ENCODE peak calls at places on chromosomes 16 and 17, in six cellular contexts. X is ovary, J is mucosa of descending colon, H is fibroblast of mammary gland, P is A549, S is HCT116. B is an unnamed sample.

GRCh38 chr16:67718668-67719047 is 458 bp downstream of the GFOD2 start:
- DNase-seq in S (no peak), H (no peak), J (no peak), X (no peak), P (no peak), B (no peak)

GRCh38 chr16:3601614-3602319 is 9.6 kb downstream of the SLX4 start:
- DNase-seq in J (no peak), S (no peak), X (no peak), H (no peak), P (no peak), B (no peak)

GRCh38 chr16:23754594-23755483 is at the start of gene CHP2:
- DNase-seq in S (no peak), H (no peak), P (no peak), J (peak), X (no peak), B (no peak)

GRCh38 chr17:80825471-80826345 is 165.9 kb upstream of the CHMP6 start:
- DNase-seq in J (no peak), S (no peak), H (no peak), X (no peak), P (no peak), B (no peak)

GRCh38 chr16:74304164-74304834 is 7.7 kb downstream of the PSMD7 start:
- DNase-seq in X (no peak), H (peak), S (no peak), J (peak), P (peak), B (no peak)

GRCh38 chr16:69123894-69124293 is 8.5 kb downstream of the CHTF8 start:
- DNase-seq in S (no peak), X (peak), J (peak), P (peak), H (peak), B (no peak)

GRCh38 chr17:64190468-64190867 is 60.5 kb upstream of the ERN1 start:
- DNase-seq in J (no peak), X (no peak), H (no peak), S (no peak), P (no peak), B (no peak)

GRCh38 chr17:15171433-15172047 is 93.6 kb downstream of the PMP22 start:
- DNase-seq in P (peak), J (peak), X (no peak), S (peak), H (peak), B (peak)

GRCh38 chr16:9048302-9048700 is 43.1 kb upstream of the HAPSTR1 start:
- DNase-seq in X (no peak), P (no peak), S (peak), J (no peak), H (peak), B (no peak)

GRCh38 chr16:73093146-73094144 is 45.5 kb upstream of the ZFHX3 start:
- DNase-seq in X (no peak), J (no peak), H (no peak), S (no peak), P (no peak), B (no peak)

GRCh38 chr17:55237826-55238196 is 26.9 kb upstream of the HLF start:
- DNase-seq in S (no peak), P (no peak), X (no peak), J (no peak), H (no peak), B (no peak)

GRCh38 chr17:9116861-9117568 is 95.7 kb downstream of the NTN1 start:
- DNase-seq in H (no peak), S (no peak), X (no peak), J (no peak), P (no peak), B (no peak)

GRCh38 chr17:9258115-9259020 is 237.1 kb downstream of the NTN1 start:
- DNase-seq in P (no peak), S (no peak), X (no peak), H (no peak), J (no peak), B (no peak)

GRCh38 chr16:81921415-81921814 is 89.9 kb downstream of the SDR42E1 start:
- DNase-seq in X (no peak), J (no peak), P (no peak), S (no peak), H (no peak), B (no peak)

GRCh38 chr16:50102046-50102756 is 36.4 kb downstream of the HEATR3 start:
- DNase-seq in X (no peak), P (no peak), J (no peak), H (peak), S (no peak), B (no peak)

GRCh38 chr17:35799942-35800341 is 4.5 kb upstream of the MMP28 start:
- DNase-seq in S (no peak), J (peak), H (no peak), X (no peak), P (peak), B (peak)

GRCh38 chr17:68035131-68035522 is 408 bp upstream of the KPNA2 start:
- DNase-seq in J (peak), S (no peak), P (no peak), H (no peak), X (peak), B (no peak)

GRCh38 chr16:85309656-85310587 is 197.7 kb upstream of the CIBAR2 start:
- DNase-seq in P (no peak), X (no peak), J (peak), S (no peak), H (no peak), B (no peak)

GRCh38 chr17:47223007-47223406 is 13.9 kb downstream of the MYL4 start:
- DNase-seq in H (peak), J (no peak), S (no peak), X (no peak), P (no peak), B (no peak)

GRCh38 chr17:68036304-68037147 is 991 bp downstream of the KPNA2 start:
- DNase-seq in H (peak), J (no peak), S (peak), X (no peak), P (no peak), B (no peak)

GRCh38 chr17:55751720-55752250 is 934 bp downstream of the PCTP start:
- DNase-seq in S (no peak), P (no peak), J (no peak), H (no peak), X (no peak), B (no peak)

GRCh38 chr17:395179-395578 is 42.6 kb upstream of the RPH3AL start:
- DNase-seq in S (no peak), J (no peak), H (no peak), P (no peak), X (no peak), B (no peak)
- H3K4me3 ChIP-seq in S (no peak), J (no peak), H (no peak), P (no peak), X (no peak), B (no peak)

DNA sequence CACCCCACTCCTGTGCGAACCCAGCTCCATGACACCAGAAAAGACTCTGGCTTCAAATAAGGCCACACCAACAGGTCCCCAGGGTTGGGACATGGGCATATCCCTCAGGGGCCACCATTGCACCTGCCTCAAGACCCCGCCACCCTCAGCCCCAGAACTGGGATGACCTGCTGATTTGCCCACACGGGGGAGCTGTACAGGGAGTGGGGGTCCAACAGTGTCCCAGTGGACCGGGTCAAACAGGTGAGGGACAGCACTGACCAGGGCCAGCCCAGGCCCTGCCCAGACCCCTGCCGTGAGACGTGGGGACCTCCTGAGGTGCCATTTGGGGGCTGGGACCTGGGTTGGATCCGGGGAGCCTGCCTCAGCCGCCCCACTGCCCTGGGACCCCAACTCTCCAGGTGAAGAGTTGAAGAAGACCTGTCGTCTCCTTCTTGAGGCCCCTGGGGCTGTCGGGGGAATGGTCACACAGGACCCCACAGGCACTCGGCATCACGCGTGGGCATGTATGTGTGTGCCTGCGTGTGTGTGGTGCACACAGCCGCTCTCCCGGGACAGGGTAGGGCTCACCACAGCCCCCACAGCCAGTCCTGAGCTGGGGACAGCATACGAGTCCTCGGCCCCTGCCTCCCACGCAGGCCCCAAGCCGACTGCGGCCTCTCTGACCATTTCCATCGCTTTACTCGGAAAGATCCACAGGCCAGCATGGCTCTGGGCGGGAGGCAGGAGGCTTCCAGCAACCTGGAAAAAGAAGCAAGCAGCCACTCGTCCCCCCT is 34.2 kb upstream of the ZNF469 start:
- DNase-seq in X (no peak), H (no peak), P (no peak), S (no peak), J (no peak), B (no peak)
- TF ChIP-seq CTCF in X (no peak), H (no peak), P (no peak), S (no peak), J (no peak), B (no peak)

DNA sequence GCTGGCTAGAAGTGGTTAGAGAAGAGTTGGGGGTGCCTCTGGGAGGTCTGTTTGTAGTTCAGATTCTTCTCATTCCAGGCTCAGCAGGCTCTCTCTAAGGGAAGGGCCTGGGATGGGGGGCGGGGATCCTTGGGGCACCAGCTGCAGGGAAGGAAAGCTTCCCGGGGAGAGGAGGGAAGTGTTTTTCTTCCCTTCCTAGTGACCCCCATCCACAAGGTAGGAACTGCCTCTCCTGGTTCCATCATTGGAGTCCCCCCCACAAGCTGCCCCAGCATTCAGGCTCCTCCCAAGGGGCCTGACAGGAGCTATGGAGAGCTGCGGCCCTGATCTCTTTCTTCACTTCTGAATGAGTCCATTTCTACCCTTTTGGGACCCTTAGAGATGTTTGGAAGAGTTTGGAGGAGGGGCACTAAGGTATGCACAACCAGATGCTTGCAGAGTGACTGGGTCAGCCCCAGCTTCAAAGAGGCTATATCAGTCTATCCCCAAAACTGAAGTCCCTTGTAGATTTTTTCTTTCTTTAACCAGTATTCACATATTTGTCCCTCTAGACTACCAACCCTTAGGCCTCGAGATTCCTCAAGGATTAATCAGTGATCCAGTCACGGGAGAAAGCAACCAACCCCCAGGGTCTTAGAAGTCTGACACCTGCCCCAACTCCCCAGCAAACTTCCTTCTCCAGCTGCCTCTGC is 13.9 kb upstream of the FZD2 start:
- DNase-seq in X (peak), S (no peak), H (peak), P (peak), J (no peak), B (no peak)
- H3K4me3 ChIP-seq in X (no peak), S (peak), H (no peak), P (no peak), J (no peak), B (no peak)

GRCh38 chr17:6471531-6472465 is 27.5 kb downstream of the PIMREG start:
- DNase-seq in P (peak), S (no peak), H (peak), J (no peak), X (peak), B (no peak)
- TF ChIP-seq CTCF in P (no peak), S (no peak), H (no peak), J (no peak), X (no peak), B (no peak)

GRCh38 chr17:39703913-39704312 is 4.0 kb downstream of the ERBB2 start:
- DNase-seq in X (no peak), S (no peak), J (no peak), H (no peak), P (no peak), B (no peak)

GRCh38 chr17:39706921-39707337 is 7.1 kb downstream of the ERBB2 start:
- DNase-seq in P (no peak), H (no peak), X (no peak), J (peak), S (no peak), B (no peak)

GRCh38 chr17:39704821-39705551 is 5.1 kb downstream of the ERBB2 start:
- DNase-seq in P (peak), H (peak), S (no peak), J (no peak), X (no peak), B (peak)

GRCh38 chr17:39705786-39706348 is 6.0 kb downstream of the ERBB2 start:
- DNase-seq in H (no peak), J (peak), S (peak), X (no peak), P (no peak), B (peak)

DNA sequence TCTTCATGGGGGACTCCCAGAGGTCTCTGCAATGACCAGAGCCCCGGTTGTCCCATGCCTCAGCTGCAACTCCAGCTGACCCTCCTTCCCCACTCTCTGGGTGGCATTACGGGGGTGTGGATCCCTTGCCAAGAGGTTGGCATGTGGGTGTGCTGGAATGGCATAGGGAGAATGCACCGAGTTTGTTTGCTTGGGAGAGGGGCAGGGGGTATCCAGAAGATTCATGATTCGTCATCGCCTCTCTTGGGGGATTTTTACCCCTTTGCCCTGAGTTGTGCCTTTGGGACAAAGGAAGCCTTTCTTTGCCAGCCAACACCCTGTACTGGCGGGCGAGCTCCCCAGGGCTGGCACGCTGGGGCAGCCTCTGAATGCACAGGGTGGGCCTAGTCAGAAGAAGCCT is 6.5 kb downstream of the ERBB2 start:
- DNase-seq in H (no peak), X (no peak), S (no peak), J (no peak), P (no peak), B (no peak)
- H3K4me3 ChIP-seq in H (no peak), X (no peak), S (no peak), J (no peak), P (no peak), B (peak)

DNA sequence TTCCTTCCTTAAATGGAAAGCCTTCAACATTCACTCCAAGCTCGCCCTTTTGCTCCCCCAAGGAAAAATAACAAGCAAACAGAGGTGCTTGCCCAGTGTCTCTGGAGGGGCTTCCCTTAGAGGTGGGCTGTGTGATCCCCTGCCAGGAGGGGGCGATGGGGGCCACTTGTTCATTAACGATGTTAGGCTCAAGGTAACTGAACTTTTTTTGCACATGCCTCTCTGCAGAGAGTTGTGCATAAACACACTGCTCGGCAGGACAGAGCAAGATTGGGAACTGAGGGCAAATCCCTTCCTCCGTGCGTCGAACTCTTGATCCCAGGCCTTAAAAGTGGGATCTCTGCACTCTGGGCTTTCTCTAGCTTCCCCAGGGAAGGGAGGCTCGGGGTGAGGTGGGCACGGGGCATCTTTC is 15.5 kb upstream of the NAGLU start:
- DNase-seq in J (no peak), X (no peak), S (no peak), H (no peak), P (no peak), B (no peak)
- TF ChIP-seq CTCF in J (no peak), X (no peak), S (peak), H (peak), P (peak), B (peak)

GRCh38 chr17:74750039-74750326 is 1.6 kb downstream of the NHERF1 start:
- DNase-seq in S (no peak), J (no peak), P (no peak), H (no peak), X (no peak), B (no peak)

GRCh38 chr17:74748529-74749261 is at the start of gene NHERF1:
- DNase-seq in J (peak), S (peak), H (peak), P (peak), X (peak), B (peak)

GRCh38 chr17:74749262-74750038 is 1.0 kb downstream of the NHERF1 start:
- DNase-seq in S (no peak), J (no peak), P (no peak), H (no peak), X (no peak), B (no peak)

GRCh38 chr17:74746922-74747321 is 1.5 kb upstream of the NHERF1 start:
- DNase-seq in J (peak), S (no peak), P (no peak), X (no peak), H (no peak), B (no peak)

GRCh38 chr17:74748279-74748528 is 224 bp upstream of the NHERF1 start:
- DNase-seq in J (no peak), H (no peak), X (no peak), P (no peak), S (no peak), B (no peak)
- H3K4me3 ChIP-seq in J (peak), H (peak), X (peak), P (peak), S (peak), B (peak)